ENCODE peak calls at places on chromosomes 4 and X, in six cellular contexts. J is heart right ventricle, N is cardiac fibroblast, X is HCT116, K is H9, M is cardiac muscle cell. S is an unnamed sample.

GRCh38 chr4:7526491-7526890 is 91.8 kb upstream of the PSAPL1 start:
- DNase-seq in J (no peak), N (no peak), X (no peak), K (no peak), M (no peak), S (no peak)

GRCh38 chr4:7674706-7675105 is 240.0 kb upstream of the PSAPL1 start:
- DNase-seq in M (no peak), K (no peak), J (no peak), X (no peak), N (no peak), S (no peak)

GRCh38 chr4:146333187-146333894 is 119.0 kb downstream of the REELD1 start:
- DNase-seq in N (peak), M (no peak), J (no peak), K (no peak), X (no peak), S (no peak)

GRCh38 chr4:7021355-7021754 is 21.8 kb upstream of the TADA2B start:
- DNase-seq in M (no peak), K (no peak), X (no peak), J (no peak), N (no peak), S (no peak)

GRCh38 chr4:173362666-173363065 is 8.1 kb upstream of the SAP30 start:
- DNase-seq in N (no peak), M (no peak), X (no peak), K (no peak), J (no peak), S (no peak)

GRCh38 chr4:138401330-138401729 is 159.2 kb upstream of the SLC7A11 start:
- DNase-seq in M (peak), X (no peak), K (no peak), J (peak), N (no peak), S (peak)

GRCh38 chrX:120463241-120463640 is 5.9 kb downstream of the LAMP2 start:
- DNase-seq in N (peak), J (no peak), M (peak), K (no peak), X (no peak), S (no peak)

GRCh38 chr4:165294907-165295306 is 32.6 kb upstream of the MSMO1 start:
- DNase-seq in K (no peak), X (no peak), M (no peak), J (no peak), N (no peak), S (no peak)

GRCh38 chr4:93337196-93337595 is 491.4 kb upstream of the ATOH1 start:
- DNase-seq in X (no peak), M (no peak), K (no peak), N (no peak), J (no peak), S (no peak)
- TF ChIP-seq CTCF in X (peak), M (no peak), K (no peak), N (no peak), J (no peak), S (no peak)

GRCh38 chr4:64617813-64618212 is 208.6 kb upstream of the TECRL start:
- DNase-seq in J (no peak), M (no peak), X (no peak), K (no peak), N (no peak), S (no peak)
- TF ChIP-seq CTCF in J (no peak), M (no peak), X (no peak), K (peak), N (no peak), S (no peak)

GRCh38 chr4:90025248-90025647 is 101.9 kb upstream of the CCSER1 start:
- DNase-seq in K (no peak), J (no peak), M (peak), X (peak), N (peak), S (no peak)

GRCh38 chr4:90030202-90030601 is 97.0 kb upstream of the CCSER1 start:
- DNase-seq in M (no peak), N (no peak), X (no peak), K (no peak), J (no peak), S (no peak)

GRCh38 chr4:90027565-90027964 is 99.6 kb upstream of the CCSER1 start:
- DNase-seq in M (no peak), J (no peak), K (no peak), N (no peak), X (no peak), S (no peak)

GRCh38 chr4:90028460-90028859 is 98.7 kb upstream of the CCSER1 start:
- DNase-seq in K (no peak), X (no peak), J (no peak), M (no peak), N (no peak), S (no peak)

DNA sequence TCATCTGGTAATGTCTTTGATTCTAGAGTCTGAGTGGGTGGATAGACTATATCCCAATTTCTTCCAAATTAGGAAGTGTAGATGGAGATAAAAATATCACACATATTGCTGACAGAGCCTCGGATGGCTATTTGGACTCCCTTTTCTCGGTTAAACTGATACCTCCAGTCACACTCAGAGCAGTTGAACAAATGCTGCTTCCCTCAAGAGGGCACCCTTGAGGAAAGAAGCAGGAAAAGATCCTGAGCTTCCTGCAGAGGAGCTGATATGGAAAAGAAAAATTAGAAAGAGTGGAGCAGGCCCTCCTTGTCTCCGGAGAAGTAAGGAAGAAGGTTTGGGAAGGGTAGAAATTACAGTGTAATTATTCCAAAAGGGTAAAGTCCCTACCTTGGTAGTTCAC is 96.2 kb upstream of the CCSER1 start:
- DNase-seq in X (peak), J (no peak), K (peak), N (no peak), M (peak), S (no peak)
- TF ChIP-seq CTCF in X (peak), J (no peak), K (peak), N (no peak), M (no peak), S (no peak)

GRCh38 chr4:12674184-12674583 is 810.0 kb downstream of the RAB28 start:
- DNase-seq in M (no peak), X (no peak), J (no peak), N (no peak), K (no peak), S (no peak)

DNA sequence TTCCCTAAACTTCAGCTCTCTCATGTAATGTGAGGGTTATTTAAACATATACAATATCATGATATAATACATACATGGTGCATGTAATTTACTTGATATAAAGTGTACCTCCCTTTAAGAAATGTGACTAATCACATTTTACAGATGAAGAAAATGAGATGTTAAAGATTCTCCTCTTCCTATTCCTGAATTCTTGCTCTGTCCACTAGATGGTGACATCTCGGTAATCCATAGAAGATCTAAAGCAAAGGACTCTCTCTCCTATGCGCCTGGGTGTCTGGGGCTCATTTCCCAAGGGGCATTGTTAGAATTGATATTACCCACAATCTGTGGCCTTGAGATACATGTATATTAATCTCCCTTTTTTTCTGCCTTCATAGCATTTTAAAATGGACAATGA is 804.9 kb downstream of the RAB28 start:
- DNase-seq in M (peak), J (no peak), X (peak), N (peak), K (no peak), S (no peak)
- TF ChIP-seq CTCF in M (peak), J (peak), X (peak), N (peak), K (peak), S (no peak)

DNA sequence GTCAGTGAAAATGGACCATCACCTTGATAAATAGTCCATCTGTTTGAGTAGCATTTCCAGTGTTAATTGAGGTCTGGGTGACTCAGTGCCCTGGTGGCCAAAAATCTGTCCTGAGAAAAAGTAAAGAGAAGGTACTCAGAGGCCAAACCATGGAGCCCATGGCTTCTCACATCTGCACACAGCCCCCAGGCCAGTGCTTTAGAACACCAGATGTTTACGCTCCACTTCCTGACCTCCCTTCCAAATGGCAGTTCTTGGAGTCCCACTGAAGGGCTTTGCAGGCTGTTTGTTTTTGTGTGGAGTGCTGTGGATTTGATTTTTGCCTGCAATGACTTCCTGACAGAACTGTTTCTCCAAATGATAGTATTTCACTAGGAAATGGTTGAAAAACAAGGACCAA is 60.2 kb upstream of the GPC4 start:
- DNase-seq in M (no peak), N (no peak), J (peak), K (no peak), X (no peak), S (no peak)
- TF ChIP-seq CTCF in M (no peak), N (no peak), J (no peak), K (no peak), X (no peak), S (no peak)

DNA sequence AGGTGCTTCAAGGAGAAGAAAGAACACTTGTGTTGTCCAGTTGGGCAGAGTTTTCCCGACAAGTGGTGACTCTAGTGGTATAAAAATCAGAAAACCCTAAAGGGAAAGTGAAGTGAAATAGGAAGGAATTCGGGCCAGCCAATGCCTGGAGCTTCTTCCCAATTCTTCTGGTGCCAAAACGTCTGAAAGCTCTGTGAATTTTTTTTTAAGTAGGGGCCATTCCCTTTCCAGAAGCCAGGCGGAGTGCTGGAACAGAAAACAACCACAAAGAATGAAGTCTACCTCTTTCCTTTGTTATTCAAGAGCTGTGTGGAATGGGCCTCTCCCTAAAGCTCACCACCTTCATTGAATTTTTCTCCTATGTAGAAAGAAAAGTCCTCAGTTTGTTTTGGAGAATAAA is 43.1 kb upstream of the PPARGC1A start:
- DNase-seq in X (no peak), N (peak), M (no peak), J (no peak), K (peak), S (no peak)
- TF ChIP-seq CTCF in X (no peak), N (no peak), M (peak), J (peak), K (peak), S (peak)

GRCh38 chrX:20294957-20295356 is 28.2 kb upstream of the RPS6KA3 start:
- DNase-seq in N (no peak), K (no peak), J (no peak), M (no peak), X (no peak), S (no peak)

DNA sequence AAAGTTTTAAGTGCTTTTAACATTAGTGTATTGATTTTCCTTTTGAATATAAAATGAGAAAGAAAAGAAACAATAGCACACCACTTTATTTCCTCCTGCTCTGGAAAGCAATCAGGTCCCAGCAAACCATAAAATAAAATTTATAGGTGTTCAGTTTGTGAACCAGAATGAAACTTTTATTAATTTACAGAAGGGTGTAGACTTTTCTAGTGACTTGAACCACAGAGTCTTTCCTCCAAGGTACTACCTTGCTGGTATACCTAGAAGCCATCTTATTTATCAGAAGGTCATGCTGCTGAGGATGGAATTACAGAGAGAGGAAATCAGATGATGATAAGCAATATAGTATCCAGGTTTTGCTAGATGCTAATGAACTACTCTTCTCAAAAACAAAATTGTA is 27.6 kb upstream of the RPS6KA3 start:
- DNase-seq in N (no peak), M (no peak), X (no peak), J (no peak), K (no peak), S (no peak)
- TF ChIP-seq CTCF in N (no peak), M (no peak), X (no peak), J (no peak), K (no peak), S (no peak)

GRCh38 chr4:17352357-17352756 is 159.5 kb downstream of the QDPR start:
- DNase-seq in J (no peak), X (no peak), M (no peak), K (no peak), N (no peak), S (no peak)

DNA sequence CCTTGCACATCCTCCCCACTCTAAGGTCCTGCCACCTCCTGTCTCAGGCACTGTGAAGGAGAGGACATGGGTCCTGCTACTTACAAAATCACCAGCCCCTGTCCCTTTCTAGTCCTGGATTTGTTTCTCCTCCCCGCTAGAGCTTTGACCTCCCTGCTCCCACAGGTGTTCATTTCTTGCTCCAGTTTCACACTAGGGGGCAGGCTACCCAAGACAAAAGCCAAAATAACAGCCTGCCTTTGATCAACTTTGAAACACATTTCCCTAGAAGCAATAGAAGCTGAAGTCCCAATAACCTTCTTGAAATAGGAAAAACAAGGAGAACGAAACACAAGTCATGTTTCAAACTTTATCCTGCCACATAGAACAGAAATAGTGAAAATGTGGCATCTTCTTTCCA is 164.4 kb downstream of the QDPR start:
- DNase-seq in M (peak), X (peak), J (peak), N (peak), K (peak), S (no peak)
- TF ChIP-seq CTCF in M (peak), X (peak), J (peak), N (peak), K (peak), S (peak)

S was measured in psoas muscle.